ENCODE peak calls at places on chromosome 22, in nine cellular contexts. One of them, this sample, is unnamed.

GRCh38 chr22:42800731-42801536 is 56.1 kb downstream of the ARFGAP3 start:
- DNase-seq in immature natural killer cell: no peak
- DNase-seq in ovary: no peak
- DNase-seq in AG04450: no peak
- DNase-seq in epithelial cell of esophagus: no peak
- DNase-seq in Kasumi-1: no peak
- DNase-seq in stimulated activated naive CD4-positive, alpha-beta T cell: no peak
- DNase-seq in pulmonary artery endothelial cell: no peak
- DNase-seq in mammary epithelial cell: no peak
- DNase-seq in this sample: no peak

GRCh38 chr22:47204002-47204979 is 441.8 kb downstream of the TBC1D22A start:
- DNase-seq in AG04450: no peak
- DNase-seq in ovary: peak; percentile 75
- DNase-seq in mammary epithelial cell: no peak
- DNase-seq in Kasumi-1: no peak
- DNase-seq in epithelial cell of esophagus: no peak
- DNase-seq in pulmonary artery endothelial cell: no peak
- DNase-seq in stimulated activated naive CD4-positive, alpha-beta T cell: no peak
- DNase-seq in immature natural killer cell: no peak
- DNase-seq in this sample: no peak

GRCh38 chr22:49192180-49192856 is 635.4 kb downstream of the BRD1 start:
- DNase-seq in pulmonary artery endothelial cell: no peak
- DNase-seq in mammary epithelial cell: no peak
- DNase-seq in Kasumi-1: no peak
- DNase-seq in epithelial cell of esophagus: no peak
- DNase-seq in immature natural killer cell: no peak
- DNase-seq in stimulated activated naive CD4-positive, alpha-beta T cell: no peak
- DNase-seq in AG04450: no peak
- DNase-seq in ovary: no peak
- DNase-seq in this sample: no peak

GRCh38 chr22:29204617-29205183 is 996 bp upstream of the EMID1 start:
- DNase-seq in mammary epithelial cell: no peak
- DNase-seq in pulmonary artery endothelial cell: no peak
- DNase-seq in immature natural killer cell: no peak
- DNase-seq in AG04450: no peak
- DNase-seq in epithelial cell of esophagus: no peak
- DNase-seq in stimulated activated naive CD4-positive, alpha-beta T cell: no peak
- DNase-seq in ovary: no peak
- DNase-seq in Kasumi-1: no peak
- DNase-seq in this sample: no peak

GRCh38 chr22:18078329-18079041 is 695 bp downstream of the PEX26 start:
- DNase-seq in Kasumi-1: peak; percentile 23
- DNase-seq in immature natural killer cell: peak; percentile 32
- DNase-seq in stimulated activated naive CD4-positive, alpha-beta T cell: no peak
- DNase-seq in ovary: peak; percentile 53
- DNase-seq in pulmonary artery endothelial cell: no peak
- DNase-seq in mammary epithelial cell: peak; percentile 51
- DNase-seq in AG04450: no peak
- DNase-seq in epithelial cell of esophagus: peak; percentile 60
- DNase-seq in this sample: peak; percentile 38

GRCh38 chr22:29570456-29570855 is 10.5 kb downstream of the NIPSNAP1 start:
- DNase-seq in mammary epithelial cell: no peak
- DNase-seq in pulmonary artery endothelial cell: no peak
- DNase-seq in Kasumi-1: no peak
- DNase-seq in stimulated activated naive CD4-positive, alpha-beta T cell: no peak
- DNase-seq in epithelial cell of esophagus: no peak
- DNase-seq in ovary: no peak
- DNase-seq in AG04450: no peak
- DNase-seq in immature natural killer cell: no peak
- DNase-seq in this sample: no peak

GRCh38 chr22:37060801-37061610 is 9.5 kb downstream of the KCTD17 start:
- DNase-seq in stimulated activated naive CD4-positive, alpha-beta T cell: no peak
- DNase-seq in Kasumi-1: no peak
- DNase-seq in mammary epithelial cell: no peak
- DNase-seq in immature natural killer cell: no peak
- DNase-seq in ovary: no peak
- DNase-seq in pulmonary artery endothelial cell: no peak
- DNase-seq in epithelial cell of esophagus: no peak
- DNase-seq in AG04450: no peak
- DNase-seq in this sample: no peak

GRCh38 chr22:31605851-31606585 is 56.0 kb downstream of the PISD start:
- DNase-seq in mammary epithelial cell: no peak
- DNase-seq in epithelial cell of esophagus: peak; percentile 26
- DNase-seq in AG04450: no peak
- DNase-seq in pulmonary artery endothelial cell: no peak
- DNase-seq in immature natural killer cell: no peak
- DNase-seq in stimulated activated naive CD4-positive, alpha-beta T cell: no peak
- DNase-seq in Kasumi-1: no peak
- DNase-seq in ovary: no peak
- DNase-seq in this sample: no peak

GRCh38 chr22:37739000-37739399 is 42.2 kb downstream of the TRIOBP start:
- DNase-seq in mammary epithelial cell: no peak
- DNase-seq in immature natural killer cell: no peak
- DNase-seq in AG04450: peak; percentile 86
- DNase-seq in ovary: peak; percentile 95
- DNase-seq in Kasumi-1: peak; percentile 20
- DNase-seq in epithelial cell of esophagus: no peak
- DNase-seq in pulmonary artery endothelial cell: no peak
- DNase-seq in stimulated activated naive CD4-positive, alpha-beta T cell: no peak
- DNase-seq in this sample: no peak

GRCh38 chr22:22397292-22397870 is 111.2 kb downstream of the ZNF280B start:
- DNase-seq in epithelial cell of esophagus: peak; percentile 60
- DNase-seq in stimulated activated naive CD4-positive, alpha-beta T cell: no peak
- DNase-seq in mammary epithelial cell: peak; percentile 21
- DNase-seq in Kasumi-1: no peak
- DNase-seq in ovary: no peak
- DNase-seq in AG04450: no peak
- DNase-seq in immature natural killer cell: no peak
- DNase-seq in pulmonary artery endothelial cell: no peak
- DNase-seq in this sample: no peak

GRCh38 chr22:32328306-32329201 is 29.1 kb upstream of the RFPL3 start:
- DNase-seq in stimulated activated naive CD4-positive, alpha-beta T cell: no peak
- DNase-seq in immature natural killer cell: no peak
- DNase-seq in epithelial cell of esophagus: no peak
- DNase-seq in ovary: no peak
- DNase-seq in pulmonary artery endothelial cell: no peak
- DNase-seq in mammary epithelial cell: no peak
- DNase-seq in AG04450: no peak
- DNase-seq in Kasumi-1: no peak
- DNase-seq in this sample: no peak

GRCh38 chr22:41217553-41218157 is 12.5 kb downstream of the L3MBTL2 start:
- DNase-seq in Kasumi-1: peak; percentile 98
- DNase-seq in ovary: peak; percentile 84
- DNase-seq in immature natural killer cell: no peak
- DNase-seq in AG04450: peak; percentile 66
- DNase-seq in mammary epithelial cell: no peak
- DNase-seq in epithelial cell of esophagus: peak; percentile 87
- DNase-seq in stimulated activated naive CD4-positive, alpha-beta T cell: no peak
- DNase-seq in pulmonary artery endothelial cell: no peak
- DNase-seq in this sample: peak; percentile 62

GRCh38 chr22:30175743-30176288 is 70.7 kb downstream of the LIF start:
- DNase-seq in stimulated activated naive CD4-positive, alpha-beta T cell: no peak
- DNase-seq in ovary: no peak
- DNase-seq in Kasumi-1: no peak
- DNase-seq in AG04450: no peak
- DNase-seq in pulmonary artery endothelial cell: no peak
- DNase-seq in epithelial cell of esophagus: peak; percentile 9
- DNase-seq in mammary epithelial cell: no peak
- DNase-seq in immature natural killer cell: no peak
- DNase-seq in this sample: no peak

GRCh38 chr22:36467946-36468345 is 13.5 kb downstream of the TXN2 start:
- DNase-seq in mammary epithelial cell: peak; percentile 91
- DNase-seq in AG04450: peak; percentile 94
- DNase-seq in immature natural killer cell: no peak
- DNase-seq in epithelial cell of esophagus: peak; percentile 91
- DNase-seq in Kasumi-1: peak; percentile 77
- DNase-seq in ovary: no peak
- DNase-seq in stimulated activated naive CD4-positive, alpha-beta T cell: no peak
- DNase-seq in pulmonary artery endothelial cell: no peak
- DNase-seq in this sample: no peak

GRCh38 chr22:27224485-27225364 is 567.3 kb downstream of the MIAT start:
- DNase-seq in mammary epithelial cell: no peak
- DNase-seq in AG04450: no peak
- DNase-seq in ovary: peak; percentile 70
- DNase-seq in Kasumi-1: no peak
- DNase-seq in stimulated activated naive CD4-positive, alpha-beta T cell: no peak
- DNase-seq in pulmonary artery endothelial cell: no peak
- DNase-seq in epithelial cell of esophagus: no peak
- DNase-seq in immature natural killer cell: no peak
- DNase-seq in this sample: no peak

GRCh38 chr22:29998627-29999026 is 81.6 kb upstream of the HORMAD2 start:
- DNase-seq in stimulated activated naive CD4-positive, alpha-beta T cell: no peak
- DNase-seq in mammary epithelial cell: no peak
- DNase-seq in Kasumi-1: no peak
- DNase-seq in ovary: no peak
- DNase-seq in AG04450: no peak
- DNase-seq in pulmonary artery endothelial cell: no peak
- DNase-seq in epithelial cell of esophagus: no peak
- DNase-seq in immature natural killer cell: no peak
- DNase-seq in this sample: no peak

GRCh38 chr22:47002692-47003091 is 240.2 kb downstream of the TBC1D22A start:
- DNase-seq in AG04450: no peak
- DNase-seq in immature natural killer cell: no peak
- DNase-seq in mammary epithelial cell: no peak
- DNase-seq in pulmonary artery endothelial cell: no peak
- DNase-seq in epithelial cell of esophagus: no peak
- DNase-seq in Kasumi-1: no peak
- DNase-seq in stimulated activated naive CD4-positive, alpha-beta T cell: no peak
- DNase-seq in ovary: no peak
- DNase-seq in this sample: no peak

GRCh38 chr22:40567106-40567505 is 69.4 kb downstream of the MRTFA start:
- DNase-seq in ovary: no peak
- DNase-seq in immature natural killer cell: no peak
- DNase-seq in pulmonary artery endothelial cell: no peak
- DNase-seq in mammary epithelial cell: peak; percentile 57
- DNase-seq in stimulated activated naive CD4-positive, alpha-beta T cell: no peak
- DNase-seq in AG04450: peak; percentile 6
- DNase-seq in Kasumi-1: no peak
- DNase-seq in epithelial cell of esophagus: peak; percentile 65
- DNase-seq in this sample: no peak

GRCh38 chr22:49825436-49825835 is 2.2 kb downstream of the BRD1 start:
- DNase-seq in stimulated activated naive CD4-positive, alpha-beta T cell: no peak
- DNase-seq in pulmonary artery endothelial cell: no peak
- DNase-seq in ovary: no peak
- DNase-seq in mammary epithelial cell: peak; percentile 35
- DNase-seq in epithelial cell of esophagus: peak; percentile 34
- DNase-seq in Kasumi-1: no peak
- DNase-seq in immature natural killer cell: no peak
- DNase-seq in AG04450: no peak
- DNase-seq in this sample: no peak

GRCh38 chr22:23129149-23129548 is 12.6 kb downstream of the RSPH14 start:
- DNase-seq in pulmonary artery endothelial cell: no peak
- DNase-seq in stimulated activated naive CD4-positive, alpha-beta T cell: no peak
- DNase-seq in mammary epithelial cell: no peak
- DNase-seq in AG04450: no peak
- DNase-seq in immature natural killer cell: no peak
- DNase-seq in ovary: no peak
- DNase-seq in epithelial cell of esophagus: no peak
- DNase-seq in Kasumi-1: no peak
- DNase-seq in this sample: no peak

GRCh38 chr22:48376428-48376827 is 1451.2 kb downstream of the BRD1 start:
- DNase-seq in Kasumi-1: no peak
- DNase-seq in epithelial cell of esophagus: no peak
- DNase-seq in stimulated activated naive CD4-positive, alpha-beta T cell: no peak
- DNase-seq in immature natural killer cell: no peak
- DNase-seq in pulmonary artery endothelial cell: no peak
- DNase-seq in AG04450: no peak
- DNase-seq in mammary epithelial cell: no peak
- DNase-seq in ovary: no peak
- DNase-seq in this sample: no peak

GRCh38 chr22:49956418-49956770 is 4.2 kb upstream of the PIM3 start:
- DNase-seq in epithelial cell of esophagus: no peak
- DNase-seq in Kasumi-1: no peak
- DNase-seq in mammary epithelial cell: no peak
- DNase-seq in immature natural killer cell: no peak
- DNase-seq in ovary: no peak
- DNase-seq in AG04450: no peak
- DNase-seq in stimulated activated naive CD4-positive, alpha-beta T cell: no peak
- DNase-seq in pulmonary artery endothelial cell: no peak
- DNase-seq in this sample: no peak

GRCh38 chr22:20979243-20979809 is 2.8 kb upstream of the LZTR1 start:
- DNase-seq in stimulated activated naive CD4-positive, alpha-beta T cell: peak; percentile 68
- DNase-seq in AG04450: peak; percentile 30
- DNase-seq in epithelial cell of esophagus: peak; percentile 90
- DNase-seq in pulmonary artery endothelial cell: peak; percentile 29
- DNase-seq in mammary epithelial cell: peak; percentile 43
- DNase-seq in Kasumi-1: no peak
- DNase-seq in immature natural killer cell: peak; percentile 70
- DNase-seq in ovary: peak; percentile 76
- DNase-seq in this sample: peak; percentile 99

GRCh38 chr22:26883393-26883792 is 226.0 kb downstream of the MIAT start:
- DNase-seq in epithelial cell of esophagus: no peak
- DNase-seq in AG04450: no peak
- DNase-seq in stimulated activated naive CD4-positive, alpha-beta T cell: no peak
- DNase-seq in Kasumi-1: no peak
- DNase-seq in pulmonary artery endothelial cell: no peak
- DNase-seq in ovary: no peak
- DNase-seq in mammary epithelial cell: no peak
- DNase-seq in immature natural killer cell: no peak
- DNase-seq in this sample: no peak

GRCh38 chr22:46574993-46575914 is 37.8 kb upstream of the CELSR1 start:
- DNase-seq in Kasumi-1: no peak
- DNase-seq in ovary: peak; percentile 41
- DNase-seq in epithelial cell of esophagus: peak; percentile 33
- DNase-seq in immature natural killer cell: no peak
- DNase-seq in pulmonary artery endothelial cell: peak; percentile 33
- DNase-seq in stimulated activated naive CD4-positive, alpha-beta T cell: no peak
- DNase-seq in AG04450: no peak
- DNase-seq in mammary epithelial cell: peak; percentile 33
- DNase-seq in this sample: peak; percentile 61

GRCh38 chr22:36767035-36767775 is 8.7 kb downstream of the IFT27 start:
- DNase-seq in Kasumi-1: no peak
- DNase-seq in epithelial cell of esophagus: no peak
- DNase-seq in pulmonary artery endothelial cell: no peak
- DNase-seq in ovary: no peak
- DNase-seq in stimulated activated naive CD4-positive, alpha-beta T cell: no peak
- DNase-seq in AG04450: no peak
- DNase-seq in immature natural killer cell: no peak
- DNase-seq in mammary epithelial cell: no peak
- DNase-seq in this sample: peak; percentile 10

GRCh38 chr22:49589811-49590210 is 237.9 kb downstream of the BRD1 start:
- DNase-seq in AG04450: no peak
- DNase-seq in Kasumi-1: no peak
- DNase-seq in immature natural killer cell: no peak
- DNase-seq in stimulated activated naive CD4-positive, alpha-beta T cell: no peak
- DNase-seq in mammary epithelial cell: no peak
- DNase-seq in ovary: no peak
- DNase-seq in epithelial cell of esophagus: no peak
- DNase-seq in pulmonary artery endothelial cell: no peak
- DNase-seq in this sample: no peak

GRCh38 chr22:38107692-38108515 is 2.6 kb downstream of the BAIAP2L2 start:
- DNase-seq in mammary epithelial cell: no peak
- DNase-seq in stimulated activated naive CD4-positive, alpha-beta T cell: no peak
- DNase-seq in AG04450: no peak
- DNase-seq in immature natural killer cell: no peak
- DNase-seq in pulmonary artery endothelial cell: no peak
- DNase-seq in Kasumi-1: no peak
- DNase-seq in ovary: no peak
- DNase-seq in epithelial cell of esophagus: no peak
- DNase-seq in this sample: no peak

GRCh38 chr22:37525746-37526350 is 6.6 kb upstream of the CARD10 start:
- DNase-seq in epithelial cell of esophagus: no peak
- DNase-seq in stimulated activated naive CD4-positive, alpha-beta T cell: no peak
- DNase-seq in ovary: no peak
- DNase-seq in pulmonary artery endothelial cell: no peak
- DNase-seq in Kasumi-1: no peak
- DNase-seq in AG04450: no peak
- DNase-seq in immature natural killer cell: no peak
- DNase-seq in mammary epithelial cell: no peak
- DNase-seq in this sample: no peak

This sample was measured in H9.